ENCODE peak calls at places on chromosomes 1 and 21, in five cellular contexts. L is HepG2, G is K562, Q is H1, E is SK-N-SH. T is an unnamed sample.

GRCh38 chr1:200528838-200529565 is 91.5 kb downstream of the KIF14 start:
- DNase-seq in Q (no peak), E (no peak), L (no peak), G (no peak), T (no peak)

GRCh38 chr21:26280715-26281310 is 110.2 kb upstream of the APP start:
- DNase-seq in E (peak; percentile 77), Q (no peak), G (no peak), L (no peak), T (no peak)

GRCh38 chr1:35564884-35565741 is 7.5 kb downstream of the NCDN start:
- DNase-seq in L (no peak), E (peak; percentile 20), G (no peak), Q (no peak), T (no peak)

GRCh38 chr1:234743866-234744581 is 134.0 kb upstream of the IRF2BP2 start:
- DNase-seq in E (no peak), L (no peak), G (no peak), Q (no peak), T (no peak)

GRCh38 chr1:90274376-90274775 is 279.5 kb downstream of the ZNF326 start:
- DNase-seq in E (no peak), L (no peak), G (no peak), Q (no peak), T (no peak)

GRCh38 chr1:209505044-209505443 is 78.5 kb upstream of the CAMK1G start:
- DNase-seq in L (no peak), E (no peak), G (no peak), Q (no peak), T (no peak)

GRCh38 chr1:112840631-112841624 is 115.1 kb downstream of the SLC16A1 start:
- DNase-seq in G (no peak), L (no peak), E (no peak), Q (no peak), T (peak; percentile 40)

GRCh38 chr1:45926302-45926701 is 122.9 kb downstream of the MAST2 start:
- DNase-seq in Q (no peak), E (no peak), G (no peak), L (no peak), T (no peak)

GRCh38 chr1:69055223-69055622 is 512.5 kb upstream of the LRRC7 start:
- DNase-seq in G (no peak), L (no peak), Q (no peak), E (no peak), T (no peak)

GRCh38 chr1:109630081-109630880 is 10.6 kb downstream of the AMPD2 start:
- DNase-seq in G (peak; percentile 77), Q (no peak), L (no peak), E (peak; percentile 84), T (no peak)

GRCh38 chr1:203625623-203626189 is 926 bp upstream of the ATP2B4 start:
- DNase-seq in E (peak; percentile 66), Q (no peak), L (peak; percentile 16), G (peak; percentile 74), T (peak; percentile 54)

GRCh38 chr1:99490031-99490430 is 155.9 kb upstream of the PALMD start:
- DNase-seq in E (no peak), Q (no peak), L (no peak), G (no peak), T (no peak)

GRCh38 chr1:111127923-111128643 is 11.8 kb downstream of the DRAM2 start:
- DNase-seq in G (no peak), E (no peak), L (no peak), Q (no peak), T (peak; percentile 81)

GRCh38 chr1:217272385-217272784 is 358.5 kb downstream of the GPATCH2 start:
- DNase-seq in Q (no peak), L (no peak), E (no peak), G (no peak), T (no peak)

GRCh38 chr1:212110617-212111016 is 75.1 kb downstream of the DTL start:
- DNase-seq in Q (no peak), G (no peak), L (no peak), E (no peak), T (no peak)

GRCh38 chr1:14037101-14037807 is 337.3 kb downstream of the PRDM2 start:
- DNase-seq in Q (no peak), L (no peak), E (no peak), G (no peak), T (no peak)

GRCh38 chr1:159933347-159933746 is 8.0 kb upstream of the TAGLN2 start:
- DNase-seq in G (no peak), L (no peak), E (no peak), Q (no peak), T (no peak)

GRCh38 chr1:164842891-164843290 is 283.9 kb downstream of the PBX1 start:
- DNase-seq in E (no peak), G (no peak), L (no peak), Q (no peak), T (no peak)

GRCh38 chr21:41894922-41895557 is 15.9 kb upstream of the PRDM15 start:
- DNase-seq in G (peak; percentile 75), L (no peak), Q (no peak), E (no peak), T (no peak)

GRCh38 chr1:925532-926421 is 2.1 kb downstream of the SAMD11 start:
- DNase-seq in E (peak; percentile 82), Q (no peak), G (peak; percentile 72), L (no peak), T (no peak)

GRCh38 chr1:145977486-145978476 is 13.3 kb downstream of the POLR3GL start:
- DNase-seq in L (peak; percentile 78), E (peak; percentile 82), G (peak; percentile 81), Q (no peak), T (no peak)

GRCh38 chr21:15224346-15225086 is 159.7 kb upstream of the NRIP1 start:
- DNase-seq in L (no peak), Q (no peak), E (no peak), G (no peak), T (no peak)

GRCh38 chr1:1001631-1002300 is 1.9 kb upstream of the HES4 start:
- DNase-seq in E (peak; percentile 94), Q (no peak), L (peak; percentile 62), G (peak; percentile 95), T (no peak)

GRCh38 chr1:209354111-209354839 is 229.2 kb upstream of the CAMK1G start:
- DNase-seq in L (peak; percentile 59), E (peak; percentile 68), Q (peak; percentile 71), G (peak; percentile 72), T (no peak)

GRCh38 chr1:159068877-159069276 is 7.7 kb downstream of the AIM2 start:
- DNase-seq in G (no peak), L (no peak), Q (no peak), E (no peak), T (no peak)

GRCh38 chr1:59266180-59266926 is 30.5 kb upstream of the FGGY start:
- DNase-seq in Q (no peak), G (no peak), E (no peak), L (no peak), T (peak; percentile 80)

GRCh38 chr1:202106340-202107284 is 16.1 kb upstream of the GPR37L1 start:
- DNase-seq in L (no peak), G (peak; percentile 88), Q (no peak), E (no peak), T (no peak)
- TF ChIP-seq EP300 in L (no peak), G (peak; percentile 49), Q (no peak), E (no peak), T (no peak)

GRCh38 chr1:245969274-245969673 is 537.8 kb downstream of the SMYD3 start:
- DNase-seq in L (peak; percentile 18), Q (no peak), E (no peak), G (no peak), T (no peak)

GRCh38 chr1:245972476-245972875 is 534.6 kb downstream of the SMYD3 start:
- DNase-seq in Q (no peak), L (no peak), E (peak; percentile 24), G (no peak), T (no peak)

GRCh38 chr1:245971711-245972085 is 535.4 kb downstream of the SMYD3 start:
- DNase-seq in Q (no peak), G (no peak), E (no peak), L (no peak), T (no peak)
- TF ChIP-seq TAF1 in Q (no peak), G (no peak), E (no peak), L (no peak), T (no peak)

GRCh38 chr1:207941664-207942063 is 30.7 kb upstream of the CD34 start:
- DNase-seq in E (peak; percentile 25), L (no peak), Q (no peak), G (no peak), T (no peak)
- TF ChIP-seq EP300 in E (no peak), L (no peak), Q (no peak), G (no peak), T (no peak)

DNA sequence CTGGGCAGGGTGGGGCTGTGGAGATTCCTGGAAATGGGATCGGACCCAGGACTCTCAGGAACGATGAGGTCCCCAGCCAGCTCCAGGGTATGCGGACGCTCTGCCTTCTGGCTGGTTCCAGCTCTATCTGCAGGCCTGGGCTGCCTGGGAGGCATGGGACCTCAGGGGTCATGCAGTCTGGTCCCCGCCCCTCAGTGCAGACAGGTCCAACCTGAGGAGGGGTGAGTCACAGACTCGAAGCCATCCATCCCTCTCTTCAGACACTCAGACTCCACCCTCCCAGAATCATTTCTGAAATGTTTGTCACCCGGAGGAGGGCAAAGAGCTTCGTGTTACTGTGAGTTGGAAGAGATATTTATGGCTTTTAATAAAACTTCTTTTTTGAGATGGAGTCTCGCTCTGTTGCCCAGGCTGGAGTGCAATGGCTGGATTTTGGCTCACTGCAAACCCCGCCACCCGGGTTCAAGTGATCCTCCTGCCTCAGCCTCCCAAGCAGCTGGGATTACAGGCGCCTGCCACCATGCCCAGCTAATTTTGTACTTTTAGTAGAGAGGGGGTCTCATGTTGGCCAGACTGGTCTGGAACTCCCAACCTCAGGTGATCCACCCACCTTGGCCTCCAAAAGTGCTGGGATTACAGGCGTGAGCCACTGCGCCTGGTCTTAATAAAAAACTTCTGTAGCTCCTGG is 5.9 kb upstream of the MYOM3 start:
- DNase-seq in L (peak; percentile 54), E (no peak), Q (no peak), G (no peak), T (no peak)
- TF ChIP-seq TAF1 in L (no peak), E (no peak), Q (no peak), G (no peak), T (no peak)

GRCh38 chr1:156616463-156616862 is 2.8 kb upstream of the HAPLN2 start:
- DNase-seq in G (peak; percentile 93), Q (no peak), L (peak; percentile 81), E (peak; percentile 86), T (no peak)
- TF ChIP-seq EP300 in G (peak; percentile 89), Q (no peak), L (peak; percentile 36), E (peak; percentile 42), T (no peak)

GRCh38 chr1:2561898-2562895 is 6.0 kb downstream of the TNFRSF14 start:
- DNase-seq in E (no peak), Q (no peak), L (no peak), G (peak; percentile 56), T (no peak)
- TF ChIP-seq TAF1 in E (no peak), Q (no peak), L (no peak), G (no peak), T (no peak)

GRCh38 chr1:54287176-54287650 is 87.2 kb downstream of the MRPL37 start:
- DNase-seq in Q (no peak), E (peak; percentile 80), G (peak; percentile 81), L (no peak), T (no peak)
- TF ChIP-seq EP300 in Q (no peak), E (no peak), G (no peak), L (no peak), T (no peak)